ENCODE peak calls at places on chromosomes 5 and 9, in six cellular contexts. Q is A549; G is tibial artery; R is colonic mucosa; N is endothelial cell; O is CD4-positive, alpha-beta T cell. S is an unnamed sample.

GRCh38 chr5:43352131-43352530 is 38.9 kb upstream of the HMGCS1 start:
- DNase-seq in R (no peak), N (no peak), G (no peak), Q (no peak), O (no peak), S (no peak)

GRCh38 chr5:87403409-87403808 is 9.3 kb downstream of the CCNH start:
- DNase-seq in Q (no peak), O (no peak), N (no peak), R (no peak), G (no peak), S (no peak)

GRCh38 chr5:172902497-172903472 is 56.4 kb upstream of the RPL26L1 start:
- DNase-seq in N (peak), R (peak), G (peak), O (no peak), Q (peak), S (no peak)

GRCh38 chr5:131430794-131431193 is 166.9 kb downstream of the CDC42SE2 start:
- DNase-seq in Q (no peak), O (no peak), N (no peak), G (no peak), R (no peak), S (no peak)

GRCh38 chr9:94780516-94780950 is 54.0 kb downstream of the AOPEP start:
- DNase-seq in Q (no peak), O (no peak), N (no peak), R (no peak), G (no peak), S (no peak)

GRCh38 chr5:143404416-143405062 is 1.1 kb upstream of the NR3C1 start:
- DNase-seq in R (peak), Q (peak), G (peak), N (peak), O (peak), S (peak)

GRCh38 chr9:125990186-125990792 is 243.1 kb downstream of the PBX3 start:
- DNase-seq in G (peak), Q (no peak), N (no peak), R (no peak), O (no peak), S (no peak)

GRCh38 chr5:161058751-161059150 is 206.7 kb upstream of the ATP10B start:
- DNase-seq in Q (no peak), G (no peak), O (no peak), R (no peak), N (no peak), S (no peak)

GRCh38 chr9:133803028-133803585 is 65.0 kb upstream of the SARDH start:
- DNase-seq in G (no peak), R (no peak), O (no peak), Q (no peak), N (no peak), S (no peak)

GRCh38 chr9:11457809-11458785 is 845.3 kb upstream of the PTPRD start:
- DNase-seq in O (no peak), G (no peak), N (no peak), Q (no peak), R (no peak), S (no peak)

GRCh38 chr9:120408680-120409258 is 171.2 kb downstream of the CDK5RAP2 start:
- DNase-seq in N (no peak), O (no peak), Q (no peak), R (no peak), G (no peak), S (no peak)

GRCh38 chr5:59115345-59115744 is 532.5 kb downstream of the RAB3C start:
- DNase-seq in R (no peak), G (no peak), O (no peak), N (no peak), Q (no peak), S (no peak)

GRCh38 chr9:33092634-33093033 is 16.2 kb upstream of the SMU1 start:
- DNase-seq in N (no peak), O (no peak), Q (no peak), G (no peak), R (no peak), S (no peak)

GRCh38 chr5:103424453-103425205 is 138.0 kb downstream of the NUDT12 start:
- DNase-seq in Q (no peak), N (no peak), R (no peak), G (no peak), O (no peak), S (no peak)

GRCh38 chr5:17860660-17861315 is 226.5 kb downstream of the TAF11L14 start:
- DNase-seq in R (no peak), N (no peak), O (no peak), Q (peak), G (no peak), S (no peak)

GRCh38 chr9:95887926-95888497 is 12.5 kb downstream of the ERCC6L2 start:
- DNase-seq in G (no peak), Q (no peak), O (no peak), N (no peak), R (no peak), S (no peak)

GRCh38 chr5:172010278-172010677 is 3.8 kb upstream of the FBXW11 start:
- DNase-seq in O (no peak), R (no peak), G (no peak), Q (no peak), N (no peak), S (no peak)

GRCh38 chr5:173235499-173236394 is 741 bp upstream of the NKX2-5 start:
- DNase-seq in R (no peak), G (no peak), N (no peak), O (no peak), Q (no peak), S (no peak)

GRCh38 chr9:89839952-89840351 is 235.1 kb downstream of the GADD45G start:
- DNase-seq in Q (no peak), N (no peak), R (no peak), O (no peak), G (no peak), S (no peak)

GRCh38 chr5:176727528-176727900 is 80.2 kb downstream of the TSPAN17 start:
- DNase-seq in N (no peak), G (no peak), O (no peak), Q (no peak), R (no peak), S (no peak)

GRCh38 chr5:31361234-31361633 is 167.7 kb downstream of the CDH6 start:
- DNase-seq in O (no peak), Q (no peak), G (no peak), N (no peak), R (no peak), S (no peak)

GRCh38 chr9:88809371-88809770 is 181.9 kb upstream of the S1PR3 start:
- DNase-seq in Q (no peak), N (no peak), R (no peak), O (no peak), G (no peak), S (no peak)

GRCh38 chr5:103774736-103775135 is 212.1 kb upstream of the NUDT12 start:
- DNase-seq in O (no peak), G (no peak), Q (no peak), R (no peak), N (no peak), S (no peak)

GRCh38 chr9:97057651-97058050 is 18.7 kb upstream of the CTSV start:
- DNase-seq in R (no peak), O (no peak), Q (no peak), N (no peak), G (no peak), S (no peak)

GRCh38 chr9:116958886-116959285 is 271.8 kb downstream of the TRIM32 start:
- DNase-seq in O (no peak), R (no peak), G (no peak), N (no peak), Q (no peak), S (no peak)

GRCh38 chr5:14714706-14715105 is 50.2 kb downstream of the OTULIN start:
- DNase-seq in G (no peak), R (no peak), Q (no peak), O (no peak), N (no peak), S (no peak)

GRCh38 chr5:80516826-80517225 is 28.9 kb downstream of the FAM151B start:
- DNase-seq in N (no peak), O (no peak), R (no peak), Q (peak), G (no peak), S (peak)

GRCh38 chr9:96486351-96487029 is 36.5 kb downstream of the HABP4 start:
- DNase-seq in N (no peak), G (peak), Q (no peak), O (no peak), R (peak), S (no peak)

GRCh38 chr5:134101686-134102439 is 12.6 kb upstream of the TCF7 start:
- DNase-seq in G (no peak), N (peak), Q (peak), O (peak), R (peak), S (no peak)

GRCh38 chr5:66807743-66808142 is 211.6 kb downstream of the MAST4 start:
- DNase-seq in G (no peak), N (no peak), Q (peak), R (peak), O (no peak), S (no peak)

GRCh38 chr5:139774980-139775654 is 20.5 kb upstream of the PSD2 start:
- DNase-seq in O (peak), Q (peak), R (peak), G (peak), N (peak), S (no peak)

GRCh38 chr5:171435908-171436307 is 16.5 kb downstream of the FGF18 start:
- DNase-seq in R (no peak), G (no peak), Q (no peak), N (no peak), O (no peak), S (no peak)

GRCh38 chr5:149757956-149758355 is 27.8 kb downstream of the PPARGC1B start:
- DNase-seq in G (no peak), N (no peak), R (no peak), Q (no peak), O (no peak), S (no peak)

GRCh38 chr5:76372320-76373054 is 30.6 kb upstream of the IQGAP2 start:
- DNase-seq in Q (peak), G (no peak), N (no peak), O (no peak), R (no peak), S (peak)

GRCh38 chr5:82406200-82406773 is 128.1 kb upstream of the RPS23 start:
- DNase-seq in O (no peak), Q (no peak), N (no peak), G (no peak), R (no peak), S (no peak)

GRCh38 chr9:127805620-127806019 is 2.9 kb downstream of the FPGS start:
- DNase-seq in Q (peak), N (peak), G (no peak), O (no peak), R (peak), S (no peak)

GRCh38 chr9:79985276-79985675 is 413.5 kb downstream of the TLE4 start:
- DNase-seq in R (no peak), Q (no peak), G (no peak), O (no peak), N (no peak), S (no peak)

DNA sequence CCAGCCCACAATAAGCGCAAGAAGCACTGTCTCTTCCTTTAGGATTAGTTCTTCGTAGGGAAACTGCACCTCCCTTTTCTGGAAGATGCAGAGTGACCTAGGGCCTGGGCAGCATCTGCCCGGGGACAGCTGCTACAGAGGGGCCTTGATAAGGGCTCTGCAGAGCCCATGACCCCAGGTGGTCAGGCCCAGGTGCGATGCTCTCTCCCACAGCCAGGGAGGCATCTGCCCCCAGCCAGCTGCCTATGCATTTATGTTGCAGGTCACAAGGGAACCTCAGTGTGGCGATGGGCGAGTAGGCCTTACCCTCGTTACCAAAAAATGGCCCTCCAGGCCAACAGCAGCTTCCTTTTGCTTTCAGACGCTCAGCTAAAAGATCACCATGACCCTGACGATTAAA is 55.0 kb downstream of the PSMB7 start:
- DNase-seq in R (no peak), Q (no peak), N (no peak), G (no peak), O (no peak), S (no peak)
- TF ChIP-seq CTCF in R (no peak), Q (no peak), N (no peak), G (no peak), O (no peak), S (no peak)

GRCh38 chr5:108707145-108707544 is 40.6 kb upstream of the FER start:
- DNase-seq in G (no peak), N (no peak), Q (no peak), R (no peak), O (no peak), S (no peak)
- TF ChIP-seq CTCF in G (no peak), N (no peak), Q (no peak), R (no peak), O (no peak), S (no peak)

DNA sequence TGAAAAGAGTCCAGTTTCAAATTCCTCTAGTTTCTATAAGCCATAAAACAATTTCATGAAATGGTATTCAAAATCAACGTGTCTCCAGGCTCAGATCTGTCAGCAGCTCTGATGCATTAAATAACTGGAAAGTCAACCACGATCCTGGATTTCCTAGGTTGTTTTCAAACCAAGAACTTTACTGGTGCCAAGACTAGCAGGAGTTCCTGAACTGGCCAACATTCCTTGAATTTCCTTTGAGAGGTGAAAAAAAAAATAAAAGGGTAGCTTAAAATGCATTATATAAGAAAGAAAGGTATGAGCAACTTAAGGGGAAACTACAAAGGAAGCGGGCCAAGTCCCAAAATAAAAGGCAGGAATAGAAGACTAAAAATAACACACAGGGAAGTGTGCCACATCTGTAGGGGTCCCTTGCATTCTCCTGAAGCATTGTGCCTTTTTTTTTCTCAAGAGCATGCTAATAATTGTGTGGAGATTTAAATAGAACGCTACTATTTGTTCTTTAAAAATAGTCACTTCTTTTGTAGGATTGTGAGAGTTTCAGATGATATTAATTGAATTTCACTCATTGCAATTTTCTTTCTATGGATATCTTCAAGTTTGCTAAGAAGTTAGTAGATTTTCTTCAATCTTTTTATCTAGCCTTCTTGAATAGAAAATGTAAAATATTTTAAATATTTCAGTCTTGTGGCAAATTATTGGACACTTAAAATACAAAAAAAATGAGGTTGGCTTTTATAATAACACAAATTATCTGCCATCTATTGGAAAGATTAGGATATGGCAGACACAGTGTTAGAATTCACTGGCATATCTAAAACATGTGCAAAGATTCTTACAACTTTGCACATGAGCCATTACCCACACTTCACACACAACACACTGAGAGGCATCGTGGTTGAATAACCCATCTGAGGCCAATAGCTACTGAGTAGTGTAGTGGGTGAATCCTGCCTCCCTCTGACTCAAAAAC is 15.3 kb downstream of the ESM1 start:
- DNase-seq in N (no peak), R (no peak), G (no peak), O (no peak), Q (no peak), S (no peak)
- TF ChIP-seq CTCF in N (no peak), R (no peak), G (no peak), O (no peak), Q (no peak), S (no peak)

DNA sequence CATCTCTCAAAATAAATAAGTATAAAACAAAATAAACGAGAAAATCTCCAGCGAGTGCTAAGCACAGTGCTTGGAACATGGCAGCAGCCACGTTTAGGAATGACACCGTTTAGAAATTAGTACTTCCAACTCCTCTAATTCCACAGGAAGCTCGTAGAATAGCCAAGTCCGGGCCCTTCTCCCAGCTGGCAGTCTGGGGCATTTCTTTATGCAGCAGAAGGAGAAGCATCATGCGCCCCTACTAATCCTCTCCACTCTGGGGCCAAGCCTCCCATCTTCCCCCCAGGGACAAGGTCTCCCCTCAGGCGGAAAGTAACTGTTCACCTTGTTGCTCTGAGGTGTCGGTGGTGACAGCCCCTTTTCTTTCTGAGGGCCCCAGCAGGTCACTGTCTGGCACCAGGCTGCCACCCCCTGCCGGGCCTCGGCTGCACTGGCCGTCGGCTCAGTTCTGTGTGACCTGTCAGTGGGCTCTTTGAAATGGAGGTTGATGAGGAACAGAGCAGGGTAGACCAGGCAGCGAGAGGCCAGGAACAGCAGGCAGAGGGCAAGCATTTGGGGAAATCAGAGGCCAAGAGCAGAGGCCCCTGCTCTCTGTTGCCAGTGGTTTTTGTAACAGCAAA is 113.5 kb upstream of the WWC1 start:
- DNase-seq in Q (no peak), O (no peak), N (no peak), R (no peak), G (no peak), S (no peak)
- TF ChIP-seq CTCF in Q (no peak), O (no peak), N (no peak), R (no peak), G (no peak), S (no peak)

GRCh38 chr9:22214497-22215031 is 205.5 kb upstream of the CDKN2B start:
- DNase-seq in N (no peak), R (no peak), Q (no peak), G (no peak), O (no peak), S (no peak)

GRCh38 chr9:22215492-22215891 is 206.4 kb upstream of the CDKN2B start:
- DNase-seq in N (no peak), Q (no peak), G (no peak), O (no peak), R (no peak), S (no peak)

GRCh38 chr9:22216730-22217160 is 207.6 kb upstream of the CDKN2B start:
- DNase-seq in G (no peak), O (no peak), N (no peak), R (no peak), Q (no peak), S (no peak)

GRCh38 chr9:22211588-22212360 is 202.7 kb upstream of the CDKN2B start:
- DNase-seq in R (no peak), Q (peak), N (no peak), O (no peak), G (no peak), S (no peak)

DNA sequence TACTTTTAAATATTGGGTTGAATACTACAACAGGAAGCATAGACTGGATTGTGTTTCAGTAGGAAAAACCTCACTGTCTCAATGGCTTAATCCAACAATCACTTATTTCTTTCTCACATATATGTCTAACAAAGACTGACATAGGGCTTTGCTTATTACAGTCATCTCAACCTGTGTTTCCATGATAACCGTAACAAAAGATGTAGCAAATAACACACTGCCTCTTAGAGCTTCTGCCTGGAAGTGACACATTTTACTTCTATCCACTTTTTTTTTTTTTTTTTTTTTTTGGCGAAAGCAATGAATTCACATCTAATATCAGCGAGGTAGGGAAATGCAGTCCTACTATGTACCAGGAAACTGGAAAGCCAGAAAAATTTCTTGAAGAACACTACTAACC is 204.9 kb upstream of the CDKN2B start:
- DNase-seq in Q (no peak), G (no peak), O (no peak), N (no peak), R (no peak), S (no peak)
- TF ChIP-seq CTCF in Q (no peak), G (no peak), O (no peak), N (no peak), R (no peak), S (no peak)

S was measured in Panc1.